ENCODE peak calls at places on chromosomes 7 and 10, in six cellular contexts. One of them, this sample, is unnamed.

GRCh38 chr7:92417913-92418312 is 29.4 kb upstream of the GATAD1 start:
- DNase-seq in GM12865: no peak
- DNase-seq in NCI-H1105: no peak
- DNase-seq in ACHN: no peak
- DNase-seq in iris pigment epithelial cell: no peak
- DNase-seq in AG09319: no peak
- DNase-seq in this sample: no peak

GRCh38 chr10:71116426-71116825 is 95.9 kb upstream of the UNC5B start:
- DNase-seq in GM12865: no peak
- DNase-seq in NCI-H1105: no peak
- DNase-seq in ACHN: no peak
- DNase-seq in iris pigment epithelial cell: no peak
- DNase-seq in AG09319: no peak
- DNase-seq in this sample: no peak

GRCh38 chr7:107948645-107949442 is 54.1 kb downstream of the LAMB1 start:
- DNase-seq in GM12865: no peak
- DNase-seq in NCI-H1105: no peak
- DNase-seq in ACHN: peak
- DNase-seq in iris pigment epithelial cell: peak
- DNase-seq in AG09319: peak
- DNase-seq in this sample: no peak

GRCh38 chr7:88184848-88185304 is 35.0 kb downstream of the SRI start:
- DNase-seq in GM12865: peak
- DNase-seq in NCI-H1105: no peak
- DNase-seq in ACHN: no peak
- DNase-seq in iris pigment epithelial cell: no peak
- DNase-seq in AG09319: no peak
- DNase-seq in this sample: no peak

GRCh38 chr10:1320739-1321331 is 264.6 kb downstream of the WDR37 start:
- DNase-seq in GM12865: no peak
- DNase-seq in NCI-H1105: no peak
- DNase-seq in ACHN: no peak
- DNase-seq in iris pigment epithelial cell: no peak
- DNase-seq in AG09319: no peak
- DNase-seq in this sample: no peak

GRCh38 chr10:79266543-79267312 is 80.5 kb upstream of the PPIF start:
- DNase-seq in GM12865: peak
- DNase-seq in NCI-H1105: no peak
- DNase-seq in ACHN: peak
- DNase-seq in iris pigment epithelial cell: peak
- DNase-seq in AG09319: peak
- DNase-seq in this sample: peak

GRCh38 chr10:3651969-3652653 is 132.9 kb downstream of the KLF6 start:
- DNase-seq in GM12865: no peak
- DNase-seq in NCI-H1105: no peak
- DNase-seq in ACHN: no peak
- DNase-seq in iris pigment epithelial cell: no peak
- DNase-seq in AG09319: no peak
- DNase-seq in this sample: no peak

GRCh38 chr10:92387289-92387940 is 96.4 kb downstream of the MARCHF5 start:
- DNase-seq in GM12865: peak
- DNase-seq in NCI-H1105: no peak
- DNase-seq in ACHN: peak
- DNase-seq in iris pigment epithelial cell: peak
- DNase-seq in AG09319: no peak
- DNase-seq in this sample: peak

GRCh38 chr10:38094923-38095574 is 912 bp downstream of the ZNF37A start:
- DNase-seq in GM12865: peak
- DNase-seq in NCI-H1105: no peak
- DNase-seq in ACHN: no peak
- DNase-seq in iris pigment epithelial cell: no peak
- DNase-seq in AG09319: no peak
- DNase-seq in this sample: no peak